ENCODE peak calls at places on chromosomes 5 and 9, in five cellular contexts. T is ovary; Z is mesendoderm; B is uterus; Y is CD8-positive, alpha-beta T cell. C is an unnamed sample.

GRCh38 chr5:138701678-138702077 is 51.5 kb upstream of the CTNNA1 start:
- DNase-seq in T (no peak), Z (no peak), B (no peak), Y (no peak), C (no peak)

GRCh38 chr9:114968710-114969109 is 38.3 kb upstream of the TNFSF8 start:
- DNase-seq in T (no peak), Z (peak; percentile 73), B (no peak), Y (no peak), C (no peak)

GRCh38 chr9:131500377-131500776 is 2.3 kb upstream of the POMT1 start:
- DNase-seq in T (no peak), Z (no peak), B (no peak), Y (peak; percentile 53), C (no peak)

GRCh38 chr9:97602430-97602829 is 30.7 kb downstream of the TSTD2 start:
- DNase-seq in T (no peak), Z (peak; percentile 19), B (no peak), Y (no peak), C (no peak)

GRCh38 chr9:22528485-22528884 is 81.9 kb downstream of the DMRTA1 start:
- DNase-seq in T (no peak), Z (peak; percentile 53), B (no peak), Y (no peak), C (no peak)

GRCh38 chr5:57036621-57037160 is 84.8 kb upstream of the MIER3 start:
- DNase-seq in T (no peak), Z (no peak), B (no peak), Y (no peak), C (no peak)

GRCh38 chr5:106254784-106255183 is 1416.0 kb downstream of the EFNA5 start:
- DNase-seq in T (no peak), Z (peak; percentile 31), B (no peak), Y (no peak), C (peak; percentile 67)

GRCh38 chr9:114004221-114004716 is 73.8 kb downstream of the AMBP start:
- DNase-seq in T (peak; percentile 34), Z (no peak), B (no peak), Y (no peak), C (no peak)

GRCh38 chr9:76926324-76926731 is 20.4 kb upstream of the PRUNE2 start:
- DNase-seq in T (no peak), Z (no peak), B (no peak), Y (no peak), C (no peak)

GRCh38 chr5:32538031-32538547 is 47.3 kb upstream of the SUB1 start:
- DNase-seq in T (peak; percentile 23), Z (no peak), B (no peak), Y (no peak), C (no peak)

GRCh38 chr5:104702212-104702611 is 1139.6 kb upstream of the NUDT12 start:
- DNase-seq in T (no peak), Z (no peak), B (no peak), Y (no peak), C (no peak)

GRCh38 chr9:120882935-120883607 is 6.1 kb upstream of the PHF19 start:
- DNase-seq in T (no peak), Z (no peak), B (no peak), Y (no peak), C (no peak)

GRCh38 chr9:121557581-121558422 is 58.2 kb upstream of the GGTA1 start:
- DNase-seq in T (peak; percentile 63), Z (peak; percentile 89), B (peak; percentile 32), Y (no peak), C (no peak)

GRCh38 chr5:10351199-10351881 is 2.2 kb upstream of the MARCHF6 start:
- DNase-seq in T (no peak), Z (peak; percentile 71), B (no peak), Y (no peak), C (no peak)

GRCh38 chr9:120017971-120018370 is 562.0 kb downstream of the CDK5RAP2 start:
- DNase-seq in T (no peak), Z (no peak), B (no peak), Y (no peak), C (no peak)

GRCh38 chr5:61884242-61884855 is 421.7 kb upstream of the KIF2A start:
- DNase-seq in T (no peak), Z (peak; percentile 31), B (no peak), Y (no peak), C (no peak)

GRCh38 chr9:121349009-121349408 is 21.0 kb downstream of the STOM start:
- DNase-seq in T (no peak), Z (no peak), B (no peak), Y (no peak), C (no peak)

GRCh38 chr9:2119490-2120046 is 104.4 kb downstream of the SMARCA2 start:
- DNase-seq in T (no peak), Z (no peak), B (no peak), Y (no peak), C (no peak)

GRCh38 chr9:2117527-2117926 is 102.4 kb downstream of the SMARCA2 start:
- DNase-seq in T (no peak), Z (no peak), B (no peak), Y (no peak), C (no peak)

GRCh38 chr9:2120926-2121689 is 106.0 kb downstream of the SMARCA2 start:
- DNase-seq in T (no peak), Z (no peak), B (no peak), Y (no peak), C (no peak)

GRCh38 chr9:2116073-2116472 is 100.9 kb downstream of the SMARCA2 start:
- DNase-seq in T (no peak), Z (peak; percentile 67), B (no peak), Y (no peak), C (peak; percentile 45)
- H3K36me3 ChIP-seq in T (no peaks in the 10 kb centered on the region), Z (no peaks in the 10 kb centered on the region), B (no peaks in the 10 kb centered on the region), Y (peaks cover 43% of the 10 kb centered on the region), C (no peaks in the 10 kb centered on the region)

DNA sequence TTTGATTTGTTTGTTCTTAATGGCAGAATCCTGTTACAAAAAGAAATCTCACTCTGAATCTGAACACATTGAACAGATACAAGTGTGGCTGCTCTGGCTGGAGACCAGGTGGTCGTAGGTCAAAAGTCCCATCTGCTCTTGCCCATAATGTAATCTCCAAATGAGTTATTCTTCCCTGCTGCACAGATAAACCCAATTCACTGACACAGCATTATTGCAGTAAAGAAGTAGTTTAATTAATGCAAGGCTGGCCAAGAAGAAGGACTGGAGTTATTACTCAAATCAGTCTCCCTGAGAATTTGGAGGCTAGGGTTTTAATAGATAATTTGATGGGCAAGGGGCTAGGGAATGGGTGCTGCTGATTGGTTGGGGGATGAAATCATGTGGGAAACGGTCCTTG is 52.6 kb downstream of the PUM3 start:
- DNase-seq in T (no peak), Z (no peak), B (no peak), Y (no peak), C (no peak)
- H3K36me3 ChIP-seq in T (no peaks in the 10 kb centered on the region), Z (peaks cover 13% of the 10 kb centered on the region), B (no peaks in the 10 kb centered on the region), Y (peaks cover 6% of the 10 kb centered on the region), C (peaks cover 14% of the 10 kb centered on the region)

DNA sequence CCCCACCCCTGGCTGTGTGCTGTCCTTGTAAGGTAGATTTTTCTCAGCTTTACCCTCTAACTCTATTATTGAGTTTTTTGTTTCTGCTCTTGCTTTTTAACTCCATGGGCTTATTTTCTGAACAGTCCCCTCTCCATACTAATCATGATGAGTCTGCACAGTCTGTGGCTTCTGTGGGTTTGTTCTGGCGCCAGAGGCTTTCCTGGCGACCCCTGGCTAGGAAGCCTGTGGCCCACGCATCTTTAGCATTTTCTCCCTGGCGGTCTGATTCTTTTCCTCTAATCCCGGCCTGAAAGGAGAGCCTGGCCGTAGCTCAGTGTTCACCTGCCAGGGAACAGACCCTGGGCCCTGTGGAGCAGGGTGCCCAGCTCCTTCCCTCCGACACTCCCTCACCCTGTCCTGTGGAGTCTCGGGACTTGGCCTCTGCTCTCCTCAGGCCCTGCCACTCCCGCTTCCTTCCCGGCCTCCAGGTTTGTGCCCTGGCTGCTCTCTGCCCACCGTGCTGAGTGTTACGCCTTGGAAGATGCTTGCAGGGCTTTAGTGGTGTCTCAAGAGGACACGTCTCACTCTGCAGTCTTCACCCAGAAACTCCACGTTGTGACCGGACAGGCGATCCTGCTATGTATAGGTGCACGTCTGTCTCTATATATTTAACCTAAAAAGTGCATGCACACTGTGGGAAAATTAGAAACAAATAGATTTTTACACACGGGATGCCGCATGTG is 31.7 kb upstream of the LRRC14B start:
- DNase-seq in T (no peak), Z (no peak), B (no peak), Y (no peak), C (no peak)
- H3K36me3 ChIP-seq in T (no peaks in the 10 kb centered on the region), Z (peaks cover 18% of the 10 kb centered on the region), B (no peaks in the 10 kb centered on the region), Y (no peaks in the 10 kb centered on the region), C (peaks cover 54% of the 10 kb centered on the region)

GRCh38 chr5:39420482-39421145 is 4.2 kb downstream of the DAB2 start:
- DNase-seq in T (peak; percentile 76), Z (peak; percentile 65), B (peak; percentile 74), Y (no peak), C (no peak)

GRCh38 chr5:39414429-39414828 is 10.4 kb downstream of the DAB2 start:
- DNase-seq in T (no peak), Z (no peak), B (no peak), Y (no peak), C (no peak)

GRCh38 chr5:39415186-39415585 is 9.6 kb downstream of the DAB2 start:
- DNase-seq in T (no peak), Z (no peak), B (no peak), Y (no peak), C (no peak)

GRCh38 chr5:39419830-39420229 is 5.0 kb downstream of the DAB2 start:
- DNase-seq in T (no peak), Z (no peak), B (no peak), Y (no peak), C (no peak)

DNA sequence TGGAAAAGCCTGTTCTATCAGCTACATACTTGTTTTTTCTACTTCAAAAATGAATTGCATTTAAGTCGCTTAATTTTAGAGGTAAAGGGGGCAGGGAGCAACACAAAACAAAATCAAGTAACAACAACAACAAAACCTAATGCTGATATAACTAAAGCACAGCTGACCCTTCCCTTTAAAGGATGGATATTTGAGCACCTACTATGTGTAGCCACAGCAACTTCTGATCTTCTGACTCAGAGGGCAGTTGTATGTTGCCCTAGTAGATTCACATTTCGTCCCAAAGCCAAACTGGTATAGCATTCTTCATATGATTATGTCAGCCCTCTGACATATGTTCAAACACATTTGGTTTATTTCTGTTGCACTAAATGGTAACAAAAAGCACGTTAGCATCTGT is 6.8 kb downstream of the DAB2 start:
- DNase-seq in T (no peak), Z (no peak), B (no peak), Y (no peak), C (no peak)
- H3K36me3 ChIP-seq in T (no peaks in the 10 kb centered on the region), Z (no peaks in the 10 kb centered on the region), B (no peaks in the 10 kb centered on the region), Y (no peaks in the 10 kb centered on the region), C (no peaks in the 10 kb centered on the region)

GRCh38 chr5:7881091-7881490 is 12.1 kb downstream of the MTRR start:
- DNase-seq in T (no peak), Z (peak; percentile 32), B (no peak), Y (no peak), C (no peak)
- H3K36me3 ChIP-seq in T (no peaks in the 10 kb centered on the region), Z (peaks cover 8% of the 10 kb centered on the region), B (no peaks in the 10 kb centered on the region), Y (peaks cover 34% of the 10 kb centered on the region), C (peaks cover 17% of the 10 kb centered on the region)